ENCODE peak calls at places on chromosomes 5 and 9, in six cellular contexts. R is GM12865, K is fibroblast of mammary gland, O is right atrium auricular region, P is cardiac fibroblast, S is upper lobe of left lung. M is an unnamed sample.

GRCh38 chr9:135757356-135757755 is 55.4 kb downstream of the KCNT1 start:
- DNase-seq in K (no peak), O (no peak), S (peak), R (no peak), P (no peak), M (no peak)

GRCh38 chr9:113567361-113568080 is 104.0 kb downstream of the RGS3 start:
- DNase-seq in K (no peak), S (no peak), P (no peak), O (no peak), R (no peak), M (no peak)

GRCh38 chr9:445033-445432 is 230.4 kb downstream of the DOCK8 start:
- DNase-seq in K (peak), R (no peak), P (peak), O (no peak), S (no peak), M (no peak)

GRCh38 chr5:138659561-138659960 is 84.4 kb upstream of the HSPA9 start:
- DNase-seq in K (no peak), S (no peak), P (no peak), O (no peak), R (no peak), M (no peak)

GRCh38 chr9:6895754-6896153 is 138.0 kb downstream of the KDM4C start:
- DNase-seq in O (no peak), P (no peak), R (no peak), S (no peak), K (no peak), M (no peak)

GRCh38 chr5:43039468-43040286 is 442 bp downstream of the ANXA2R start:
- DNase-seq in S (peak), P (peak), R (peak), O (peak), K (peak), M (no peak)

GRCh38 chr5:102797485-102797884 is 42.4 kb downstream of the PAM start:
- DNase-seq in R (no peak), S (no peak), K (no peak), O (no peak), P (no peak), M (no peak)

GRCh38 chr9:6106576-6107339 is 91.3 kb upstream of the RANBP6 start:
- DNase-seq in R (peak), O (no peak), P (peak), K (peak), S (no peak), M (no peak)

GRCh38 chr5:170467000-170467707 is 36.7 kb upstream of the KCNIP1 start:
- DNase-seq in O (peak), K (peak), P (peak), R (peak), S (no peak), M (peak)

GRCh38 chr9:137878146-137878941 is 762 bp downstream of the CACNA1B start:
- DNase-seq in P (peak), K (peak), R (no peak), O (no peak), S (peak), M (no peak)
- TF ChIP-seq CTCF in P (no peak), K (no peak), R (no peak), O (peak), S (no peak), M (no peak)

DNA sequence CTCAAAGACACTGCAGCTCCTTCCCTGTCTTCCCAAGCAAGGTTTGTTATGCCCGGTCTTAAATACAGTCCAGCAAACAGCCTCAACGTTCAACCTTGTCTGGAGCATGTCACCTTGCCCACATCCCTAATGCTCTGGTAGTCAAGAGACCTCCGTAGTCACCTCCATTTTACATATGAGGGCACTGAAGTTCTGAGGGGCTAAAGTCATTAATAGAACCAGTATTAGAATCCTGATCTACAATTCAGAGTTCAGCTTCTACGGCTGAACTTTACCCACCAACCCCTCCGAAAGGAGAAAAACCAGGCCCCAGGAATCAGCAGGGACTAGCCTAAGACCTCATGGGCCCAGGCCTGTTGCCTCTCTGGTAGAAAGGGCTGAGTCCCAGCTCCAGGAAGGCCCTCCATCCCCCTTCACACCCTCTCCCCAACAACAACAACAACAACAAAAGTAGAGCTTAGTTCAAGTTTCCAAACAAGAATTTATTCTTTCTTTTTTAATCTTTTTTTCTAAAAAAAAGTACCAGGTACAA is 795 bp upstream of the STOML2 start:
- DNase-seq in R (no peak), O (no peak), K (no peak), P (no peak), S (no peak), M (no peak)
- H3K4me3 ChIP-seq in R (peak), O (peak), K (peak), P (peak), S (peak), M (peak)

DNA sequence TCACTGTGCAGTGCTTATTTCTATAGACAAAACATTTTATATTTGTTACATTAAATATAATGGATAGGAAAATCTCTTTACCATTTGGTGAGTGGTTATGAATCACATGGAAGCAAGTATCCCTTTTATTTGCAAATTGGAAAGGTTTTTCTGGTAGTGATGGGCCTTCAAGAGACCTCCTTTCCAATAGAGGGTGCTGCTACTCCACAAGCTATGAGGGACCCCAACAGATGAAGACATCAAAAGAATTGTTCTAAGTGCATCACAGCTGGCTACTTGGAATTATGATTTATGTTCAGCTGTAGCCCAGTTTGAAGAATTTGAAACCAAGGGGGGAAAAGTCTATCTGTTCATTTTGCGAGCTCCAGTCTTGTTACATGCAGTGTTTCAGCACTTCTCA is 493.7 kb upstream of the SGCD start:
- DNase-seq in O (no peak), K (no peak), R (peak), P (no peak), S (no peak), M (no peak)
- TF ChIP-seq CTCF in O (no peak), K (no peak), R (no peak), P (no peak), S (no peak), M (peak)

DNA sequence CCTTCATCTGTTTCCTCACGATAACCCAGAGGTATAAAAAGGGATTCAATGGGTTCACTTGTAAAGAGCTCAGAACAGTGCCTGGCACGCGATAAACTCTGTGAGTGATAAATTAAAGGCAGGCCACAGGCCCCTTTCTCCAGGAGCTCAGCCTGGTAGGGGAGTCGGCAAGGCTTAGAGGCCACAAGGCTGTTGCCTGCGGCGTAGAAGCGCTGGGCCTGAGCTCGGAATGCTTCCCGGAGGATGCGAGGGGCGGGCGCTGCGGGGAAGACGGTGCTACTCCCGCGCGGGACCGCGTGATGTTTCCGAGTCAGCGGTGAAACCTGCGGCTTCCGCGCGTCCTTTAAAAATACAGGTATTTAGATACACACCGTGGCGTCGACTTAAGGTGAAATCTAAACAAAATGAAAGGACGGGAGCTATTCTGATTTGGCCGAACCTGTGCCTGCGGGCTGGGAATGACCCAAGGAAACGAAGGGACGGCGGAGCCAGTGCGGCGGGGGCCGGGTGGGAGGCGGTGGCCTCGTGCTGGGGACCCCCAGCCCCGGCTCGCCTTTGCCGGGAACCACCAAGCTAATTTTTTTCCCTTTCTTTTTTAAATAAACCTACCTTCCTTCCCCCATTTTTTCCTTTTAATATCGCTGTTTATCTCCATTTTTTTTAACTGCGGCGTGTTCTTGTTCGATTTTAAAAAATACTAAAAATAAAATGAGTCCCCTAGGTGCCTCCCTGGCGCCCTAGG is 6.2 kb downstream of the NKX2-5 start:
- DNase-seq in P (peak), R (no peak), S (peak), O (no peak), K (no peak), M (no peak)
- H3K4me3 ChIP-seq in P (peak), R (no peak), S (no peak), O (peak), K (no peak), M (no peak)

GRCh38 chr9:71812385-71812784 is 44.1 kb upstream of the CEMIP2 start:
- DNase-seq in R (no peak), O (peak), P (peak), S (no peak), K (peak), M (no peak)
- TF ChIP-seq CTCF in R (no peak), O (no peak), P (peak), S (no peak), K (no peak), M (peak)

DNA sequence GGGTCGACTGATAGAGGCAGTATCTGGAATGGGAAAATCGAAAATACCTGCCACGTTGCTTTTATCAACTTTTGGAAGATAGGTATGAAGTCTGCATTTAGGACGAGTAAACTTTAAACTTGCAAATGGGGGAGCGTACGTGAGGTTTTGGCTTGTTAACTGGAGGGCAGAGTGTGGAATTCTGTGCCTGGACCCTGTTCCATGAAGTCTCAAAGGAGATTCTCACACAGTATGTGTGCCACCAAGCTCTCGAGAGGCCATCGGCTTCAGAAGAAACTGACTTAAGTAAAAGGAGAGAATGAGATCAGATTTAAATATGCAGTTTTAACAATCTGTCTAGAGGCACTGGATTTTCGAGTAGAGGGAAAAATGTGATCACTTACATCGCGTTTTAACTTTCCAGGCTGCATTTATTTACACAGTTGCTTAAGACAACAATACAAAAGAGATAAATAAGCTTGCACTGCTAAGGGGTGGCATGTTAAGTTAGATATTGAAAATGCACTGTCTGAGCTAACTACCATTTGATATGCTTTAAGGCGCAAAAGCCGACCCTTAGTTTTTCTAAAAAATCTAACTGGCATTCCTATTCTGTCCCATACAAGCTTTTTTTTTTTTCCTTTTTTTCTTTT is 401.6 kb downstream of the EBF1 start:
- DNase-seq in K (no peak), R (no peak), S (no peak), O (no peak), P (no peak), M (no peak)
- H3K4me3 ChIP-seq in K (no peak), R (no peak), S (no peak), O (no peak), P (no peak), M (no peak)

DNA sequence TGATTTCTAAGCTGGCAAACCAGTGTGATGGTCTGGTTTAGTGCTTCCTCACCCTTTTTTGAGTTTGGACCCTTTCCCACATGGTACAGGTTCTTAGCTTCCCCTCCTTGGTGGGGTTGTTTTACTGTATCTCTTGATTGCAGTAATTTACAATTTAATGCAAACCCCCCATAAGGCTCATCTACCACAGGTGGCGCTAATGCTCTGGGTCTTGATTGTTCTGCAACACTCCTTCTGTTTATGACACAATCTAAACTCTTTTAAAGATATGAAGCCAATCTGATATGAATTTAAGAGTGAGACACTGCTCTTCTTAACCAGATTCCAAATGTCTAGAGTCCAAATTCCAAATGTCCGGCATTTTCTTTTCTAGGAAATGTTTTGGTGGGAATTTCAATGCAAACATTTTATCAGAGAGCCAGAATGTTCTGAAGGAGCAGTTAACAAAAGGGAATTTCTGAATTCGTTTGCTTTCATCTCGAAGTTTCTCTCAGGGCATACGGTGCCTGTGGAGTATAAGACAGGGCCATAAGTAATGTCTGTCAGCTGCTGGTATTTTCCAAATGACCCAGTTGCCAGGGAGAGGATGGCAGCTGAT is 246.7 kb downstream of the ARHGAP26 start:
- DNase-seq in S (no peak), K (peak), R (peak), P (peak), O (no peak), M (no peak)
- TF ChIP-seq CTCF in S (peak), K (peak), R (peak), P (peak), O (peak), M (peak)

DNA sequence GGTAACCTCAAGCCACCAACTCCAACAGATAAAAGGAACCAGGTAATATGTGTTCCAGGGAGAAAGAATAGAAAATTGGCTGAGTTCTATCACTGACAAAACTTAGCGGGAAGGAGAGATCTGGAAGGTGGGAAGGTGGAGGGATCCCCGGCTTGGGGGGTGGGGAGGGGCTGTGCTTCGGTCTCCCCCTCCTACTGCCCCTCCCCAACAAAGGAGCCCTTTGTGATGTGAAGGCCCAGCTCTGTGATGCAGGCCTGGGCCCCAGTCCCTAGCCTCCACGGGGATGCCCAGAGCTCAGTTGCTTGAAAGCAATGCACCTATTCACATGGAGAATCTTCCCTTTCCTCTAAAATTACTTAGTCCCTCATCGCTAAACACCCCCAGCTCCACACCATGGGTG is 4.4 kb upstream of the ZNF484 start:
- DNase-seq in K (no peak), S (no peak), O (no peak), R (no peak), P (no peak), M (no peak)
- H3K4me3 ChIP-seq in K (no peak), S (no peak), O (no peak), R (no peak), P (no peak), M (no peak)

GRCh38 chr9:14400658-14400995 is 86.7 kb upstream of the NFIB start:
- DNase-seq in S (no peak), K (peak), R (no peak), P (peak), O (peak), M (no peak)
- TF ChIP-seq CTCF in S (peak), K (peak), R (no peak), P (peak), O (peak), M (peak)

DNA sequence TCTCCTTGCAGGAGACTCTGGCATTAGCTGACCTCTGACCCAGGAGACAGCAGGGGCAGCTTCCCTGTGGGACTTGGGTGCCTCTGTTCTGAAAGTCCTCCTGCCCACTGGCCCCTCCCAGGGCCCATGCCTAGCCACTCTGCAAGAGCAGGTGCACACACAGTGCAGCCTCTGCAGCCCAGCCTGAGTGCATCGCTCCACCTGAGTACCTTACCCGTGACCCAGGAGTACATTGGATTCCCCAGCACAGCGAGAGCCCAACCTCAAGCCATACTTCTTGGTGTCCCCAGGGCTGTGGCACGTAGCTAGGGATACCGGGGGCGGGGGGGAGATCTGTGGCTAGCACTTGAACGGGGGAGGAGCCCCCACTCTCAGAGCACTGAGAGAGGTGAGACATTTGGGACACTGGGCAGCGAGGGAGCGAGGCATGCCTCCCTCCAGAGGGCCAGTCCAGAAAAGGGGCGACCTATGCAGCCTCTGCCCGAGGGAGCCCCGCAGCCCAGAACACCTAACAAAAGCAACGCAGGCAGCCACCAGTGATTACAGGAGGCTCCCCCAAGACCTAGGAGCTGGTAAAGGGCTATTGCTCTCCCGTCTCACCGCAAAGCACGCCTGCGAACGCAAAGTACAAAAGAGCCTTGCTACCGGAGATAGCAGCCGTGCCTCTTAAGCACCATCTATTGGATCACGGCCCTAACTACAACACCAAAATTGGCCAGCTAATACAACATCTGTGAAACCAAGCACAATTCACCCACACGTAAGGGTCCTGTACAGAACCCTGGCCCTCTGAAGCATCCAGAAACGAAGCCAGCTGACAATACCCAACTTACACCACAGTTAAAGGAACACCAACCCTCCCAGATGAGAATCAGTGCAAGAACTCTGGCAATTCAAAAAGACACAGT is 826 bp upstream of the PRDM9 start:
- DNase-seq in P (peak), K (peak), S (peak), R (no peak), O (no peak), M (no peak)
- H3K4me3 ChIP-seq in P (peak), K (peak), S (no peak), R (no peak), O (no peak), M (no peak)